ENCODE peak calls at places on chromosomes 6 and 20, in seven cellular contexts. Y is PC-9; F is T-helper 2 cell; E is BJ; K is heart left ventricle; M is stimulated activated naive CD8-positive, alpha-beta T cell treated with anti-CD3 and anti-CD28 coated beads, Interleukin-15, Interleukin-2, amounts not matched to agents 100 U/mL and 50 U/mL, for 24 hours; V is RPMI8226. B is an unnamed sample.

GRCh38 chr6:37702314-37702713 is 4.6 kb upstream of the MDGA1 start:
- DNase-seq in Y (no peak), F (no peak), E (no peak), K (no peak), M (no peak), V (no peak), B (no peak)

GRCh38 chr6:157148391-157149323 is 174.7 kb downstream of the TMEM242 start:
- DNase-seq in Y (peak), F (no peak), E (peak), K (peak), M (no peak), V (no peak), B (peak)

GRCh38 chr20:50815162-50815989 is 20.5 kb downstream of the BCAS4 start:
- DNase-seq in Y (peak), F (no peak), E (no peak), K (no peak), M (peak), V (peak), B (no peak)

GRCh38 chr6:167212716-167213011 is 54.9 kb upstream of the GPR31 start:
- DNase-seq in Y (no peak), F (no peak), E (no peak), K (no peak), M (no peak), V (no peak), B (no peak)

GRCh38 chr6:5782783-5783567 is 223.8 kb downstream of the NRN1 start:
- DNase-seq in Y (no peak), F (no peak), E (no peak), K (peak), M (no peak), V (no peak), B (peak)

GRCh38 chr20:4135385-4136077 is 120.2 kb upstream of the RNF24 start:
- DNase-seq in Y (peak), F (no peak), E (peak), K (no peak), M (peak), V (no peak), B (no peak)

GRCh38 chr20:22890605-22891300 is 144.4 kb upstream of the SSTR4 start:
- DNase-seq in Y (no peak), F (no peak), E (no peak), K (no peak), M (no peak), V (no peak), B (no peak)

GRCh38 chr6:4384638-4385036 is 249.3 kb upstream of the ECI2 start:
- DNase-seq in Y (no peak), F (no peak), E (no peak), K (no peak), M (no peak), V (no peak), B (no peak)

GRCh38 chr6:117404548-117404947 is 21.2 kb downstream of the ROS1 start:
- DNase-seq in Y (no peak), F (no peak), E (no peak), K (no peak), M (no peak), V (no peak), B (no peak)

GRCh38 chr6:7568021-7568420 is 22.0 kb upstream of the SNRNP48 start:
- DNase-seq in Y (no peak), F (no peak), E (peak), K (no peak), M (no peak), V (no peak), B (no peak)

GRCh38 chr6:143000771-143001170 is 55.8 kb upstream of the HIVEP2 start:
- DNase-seq in Y (no peak), F (no peak), E (no peak), K (no peak), M (no peak), V (no peak), B (no peak)

GRCh38 chr6:81655696-81656095 is 96.8 kb downstream of the TENT5A start:
- DNase-seq in Y (no peak), F (no peak), E (no peak), K (no peak), M (no peak), V (no peak), B (no peak)

GRCh38 chr6:167825059-167825758 is 1.5 kb upstream of the AFDN start:
- DNase-seq in Y (no peak), F (no peak), E (no peak), K (no peak), M (no peak), V (no peak), B (no peak)

GRCh38 chr6:33118525-33119123 is 42.8 kb downstream of the HLA-DPB1 start:
- DNase-seq in Y (no peak), F (no peak), E (no peak), K (no peak), M (no peak), V (peak), B (no peak)

GRCh38 chr6:30213654-30213998 is 420 bp upstream of the TRIM26 start:
- DNase-seq in Y (no peak), F (no peak), E (no peak), K (no peak), M (no peak), V (no peak), B (no peak)

GRCh38 chr6:170031096-170031471 is 259.8 kb downstream of the DLL1 start:
- DNase-seq in Y (no peak), F (no peak), E (no peak), K (no peak), M (no peak), V (no peak), B (peak)

GRCh38 chr6:133047706-133048105 is 193.5 kb upstream of the EYA4 start:
- DNase-seq in Y (no peak), F (no peak), E (no peak), K (no peak), M (no peak), V (no peak), B (no peak)

GRCh38 chr6:134175532-134176282 is 123.3 kb upstream of the SLC2A12 start:
- DNase-seq in Y (peak), F (peak), E (no peak), K (peak), M (peak), V (peak), B (peak)

GRCh38 chr20:53978497-53978896 is 91.9 kb downstream of the BCAS1 start:
- DNase-seq in Y (no peak), F (no peak), E (no peak), K (no peak), M (no peak), V (no peak), B (no peak)

GRCh38 chr6:65123516-65123915 is 583.5 kb downstream of the EYS start:
- DNase-seq in Y (no peak), F (no peak), E (no peak), K (no peak), M (no peak), V (no peak), B (no peak)